ENCODE peak calls at places on chromosomes 4 and X, in five cellular contexts. One of them, this sample, is unnamed.

GRCh38 chr4:126268106-126268505 is 953.4 kb downstream of the FAT4 start:
- DNase-seq in HEK293T: no peak
- DNase-seq in GM12878: no peak
- DNase-seq in H1: no peak
- DNase-seq in HepG2: no peak
- DNase-seq in this sample: no peak

GRCh38 chr4:52234539-52235174 is 183.6 kb downstream of the SPATA18 start:
- DNase-seq in HEK293T: peak; percentile 53
- DNase-seq in GM12878: no peak
- DNase-seq in H1: no peak
- DNase-seq in HepG2: peak; percentile 50
- DNase-seq in this sample: peak; percentile 8

GRCh38 chr4:186708554-186708953 is 15.1 kb downstream of the FAT1 start:
- DNase-seq in HEK293T: no peak
- DNase-seq in GM12878: no peak
- DNase-seq in H1: no peak
- DNase-seq in HepG2: no peak
- DNase-seq in this sample: no peak

GRCh38 chr4:38034986-38035882 is 75.0 kb downstream of the PTTG2 start:
- DNase-seq in HEK293T: peak; percentile 34
- DNase-seq in GM12878: no peak
- DNase-seq in H1: no peak
- DNase-seq in HepG2: peak; percentile 66
- DNase-seq in this sample: peak; percentile 33

GRCh38 chrX:69506617-69507499 is 2.7 kb downstream of the NALF2 start:
- DNase-seq in HEK293T: no peak
- DNase-seq in GM12878: no peak
- DNase-seq in H1: no peak
- DNase-seq in HepG2: no peak
- DNase-seq in this sample: no peak

GRCh38 chrX:122572461-122572860 is 611.6 kb upstream of the GRIA3 start:
- DNase-seq in HEK293T: no peak
- DNase-seq in GM12878: no peak
- DNase-seq in H1: no peak
- DNase-seq in HepG2: no peak
- DNase-seq in this sample: no peak

GRCh38 chr4:189414021-189414420 is 526.7 kb upstream of the FRG1 start:
- DNase-seq in HEK293T: no peak
- DNase-seq in GM12878: no peak
- DNase-seq in H1: no peak
- DNase-seq in HepG2: no peak
- DNase-seq in this sample: no peak

GRCh38 chr4:7432531-7433375 is 2.0 kb downstream of the PSAPL1 start:
- DNase-seq in HEK293T: no peak
- DNase-seq in GM12878: no peak
- DNase-seq in H1: no peak
- DNase-seq in HepG2: no peak
- DNase-seq in this sample: no peak

GRCh38 chr4:104967034-104967401 is 179.7 kb upstream of the TET2 start:
- DNase-seq in HEK293T: no peak
- DNase-seq in GM12878: no peak
- DNase-seq in H1: no peak
- DNase-seq in HepG2: no peak
- DNase-seq in this sample: no peak

GRCh38 chr4:1950369-1950768 is 58.4 kb downstream of the NELFA start:
- DNase-seq in HEK293T: no peak
- DNase-seq in GM12878: no peak
- DNase-seq in H1: no peak
- DNase-seq in HepG2: no peak
- DNase-seq in this sample: no peak
- TF ChIP-seq SUZ12 in HEK293T: no peak
- TF ChIP-seq SUZ12 in GM12878: no peak
- TF ChIP-seq SUZ12 in H1: no peak
- TF ChIP-seq SUZ12 in HepG2: no peak
- TF ChIP-seq SUZ12 in this sample: no peak

GRCh38 chr4:2076908-2077534 is 17.9 kb downstream of the NAT8L start:
- DNase-seq in HEK293T: no peak
- DNase-seq in GM12878: no peak
- DNase-seq in H1: no peak
- DNase-seq in HepG2: peak; percentile 74
- DNase-seq in this sample: no peak
- TF ChIP-seq SUZ12 in HEK293T: no peak
- TF ChIP-seq SUZ12 in GM12878: no peak
- TF ChIP-seq SUZ12 in H1: no peak
- TF ChIP-seq SUZ12 in HepG2: no peak
- TF ChIP-seq SUZ12 in this sample: no peak

GRCh38 chr4:68735106-68735505 is 64.7 kb upstream of the UGT2B15 start:
- DNase-seq in HEK293T: no peak
- DNase-seq in GM12878: no peak
- DNase-seq in H1: no peak
- DNase-seq in HepG2: no peak
- DNase-seq in this sample: no peak
- TF ChIP-seq SUZ12 in HEK293T: no peak
- TF ChIP-seq SUZ12 in GM12878: no peak
- TF ChIP-seq SUZ12 in H1: no peak
- TF ChIP-seq SUZ12 in HepG2: no peak
- TF ChIP-seq SUZ12 in this sample: no peak

GRCh38 chrX:1397441-1397840 is 5.5 kb upstream of the SLC25A6 start:
- DNase-seq in HEK293T: no peak
- DNase-seq in GM12878: no peak
- DNase-seq in H1: no peak
- DNase-seq in HepG2: no peak
- DNase-seq in this sample: no peak

GRCh38 chrX:1400049-1400448 is 8.1 kb upstream of the SLC25A6 start:
- DNase-seq in HEK293T: no peak
- DNase-seq in GM12878: no peak
- DNase-seq in H1: no peak
- DNase-seq in HepG2: no peak
- DNase-seq in this sample: no peak

GRCh38 chrX:1397001-1397400 is 5.1 kb upstream of the SLC25A6 start:
- DNase-seq in HEK293T: no peak
- DNase-seq in GM12878: no peak
- DNase-seq in H1: no peak
- DNase-seq in HepG2: no peak
- DNase-seq in this sample: no peak

GRCh38 chrX:1400731-1401471 is 9.0 kb upstream of the SLC25A6 start:
- DNase-seq in HEK293T: no peak
- DNase-seq in GM12878: no peak
- DNase-seq in H1: peak; percentile 91
- DNase-seq in HepG2: peak; percentile 83
- DNase-seq in this sample: peak; percentile 62

DNA sequence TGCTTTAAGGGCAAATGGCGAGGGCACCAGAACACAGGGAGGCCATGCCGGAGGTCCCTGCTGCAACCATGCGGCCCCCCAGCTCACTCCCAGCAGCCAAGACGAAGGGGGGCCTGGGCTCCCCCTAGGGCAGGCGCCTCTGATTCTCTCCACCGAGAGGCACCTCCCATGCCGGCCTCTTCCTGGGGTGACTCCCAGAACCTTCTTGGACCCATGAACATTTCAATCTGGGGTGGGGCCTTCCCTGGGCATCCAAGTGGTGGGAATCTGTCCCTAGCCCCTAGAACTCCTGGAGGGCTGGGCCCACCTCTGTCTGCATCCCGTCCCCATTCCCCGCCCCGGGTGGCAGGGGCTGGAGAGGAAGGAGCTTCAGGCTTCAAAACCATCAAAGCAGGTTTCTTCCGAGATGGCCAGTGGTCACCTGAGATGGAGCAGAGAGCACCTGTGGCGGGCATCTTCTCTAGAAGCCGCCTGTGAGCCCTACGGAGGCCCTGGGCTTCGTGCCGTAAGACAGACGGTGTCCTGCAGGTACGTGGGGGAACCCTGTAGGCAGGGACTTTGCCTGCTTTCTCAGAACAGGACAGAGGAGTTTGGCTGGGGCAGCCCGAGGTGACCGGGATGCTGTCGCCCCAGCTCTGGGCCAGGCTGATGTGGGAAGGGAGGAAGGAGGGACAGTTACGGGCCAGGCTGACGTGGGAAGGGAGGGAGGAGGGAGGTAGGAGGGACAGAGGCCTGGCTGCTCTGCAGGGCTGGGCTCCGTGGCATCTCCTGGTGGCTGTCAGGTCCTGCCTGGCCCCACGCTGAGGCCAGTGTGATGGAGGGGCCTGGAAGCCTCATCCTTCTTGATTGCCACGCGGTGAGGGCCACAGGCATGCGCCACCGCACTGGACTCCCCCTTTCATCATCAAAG is 6.8 kb upstream of the SLC25A6 start:
- DNase-seq in HEK293T: no peak
- DNase-seq in GM12878: no peak
- DNase-seq in H1: no peak
- DNase-seq in HepG2: no peak
- DNase-seq in this sample: no peak
- TF ChIP-seq SUZ12 in HEK293T: no peak
- TF ChIP-seq SUZ12 in GM12878: no peak
- TF ChIP-seq SUZ12 in H1: no peak
- TF ChIP-seq SUZ12 in HepG2: no peak
- TF ChIP-seq SUZ12 in this sample: no peak

GRCh38 chr4:113325876-113326615 is 276.6 kb downstream of the ANK2 start:
- DNase-seq in HEK293T: no peak
- DNase-seq in GM12878: no peak
- DNase-seq in H1: no peak
- DNase-seq in HepG2: no peak
- DNase-seq in this sample: no peak
- TF ChIP-seq SUZ12 in HEK293T: no peak
- TF ChIP-seq SUZ12 in GM12878: no peak
- TF ChIP-seq SUZ12 in H1: no peak
- TF ChIP-seq SUZ12 in HepG2: no peak
- TF ChIP-seq SUZ12 in this sample: no peak

GRCh38 chrX:138745215-138745614 is 33.7 kb upstream of the FGF13 start:
- DNase-seq in HEK293T: peak; percentile 56
- DNase-seq in GM12878: peak; percentile 8
- DNase-seq in H1: no peak
- DNase-seq in HepG2: peak; percentile 12
- DNase-seq in this sample: peak; percentile 28

DNA sequence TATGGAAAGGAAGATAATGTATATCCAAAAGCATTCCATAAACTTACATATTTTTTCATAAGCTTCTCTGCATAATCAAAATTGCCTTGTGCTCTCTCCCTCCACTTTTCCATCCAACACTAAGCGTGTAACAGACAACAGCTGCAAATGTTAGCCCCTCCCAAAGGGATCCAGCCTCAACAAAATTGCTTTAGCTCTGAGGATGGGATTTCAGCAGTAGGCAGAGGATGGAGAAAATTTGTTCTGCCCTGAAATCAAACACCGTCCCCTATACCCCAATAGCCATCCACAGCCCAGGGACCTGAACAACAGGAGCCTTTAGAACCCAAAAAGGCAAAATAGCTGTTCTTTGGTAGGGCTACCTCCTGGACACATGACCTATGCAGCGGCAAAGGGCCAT is 28.8 kb upstream of the FGF13 start:
- DNase-seq in HEK293T: no peak
- DNase-seq in GM12878: no peak
- DNase-seq in H1: no peak
- DNase-seq in HepG2: no peak
- DNase-seq in this sample: no peak
- TF ChIP-seq SUZ12 in HEK293T: no peak
- TF ChIP-seq SUZ12 in GM12878: no peak
- TF ChIP-seq SUZ12 in H1: no peak
- TF ChIP-seq SUZ12 in HepG2: no peak
- TF ChIP-seq SUZ12 in this sample: no peak

GRCh38 chr4:119025440-119025839 is 110.2 kb upstream of the MYOZ2 start:
- DNase-seq in HEK293T: no peak
- DNase-seq in GM12878: no peak
- DNase-seq in H1: no peak
- DNase-seq in HepG2: no peak
- DNase-seq in this sample: no peak
- TF ChIP-seq SUZ12 in HEK293T: no peak
- TF ChIP-seq SUZ12 in GM12878: no peak
- TF ChIP-seq SUZ12 in H1: no peak
- TF ChIP-seq SUZ12 in HepG2: no peak
- TF ChIP-seq SUZ12 in this sample: no peak

GRCh38 chr4:73891326-73891725 is 22.1 kb downstream of the CXCL1 start:
- DNase-seq in HEK293T: no peak
- DNase-seq in GM12878: no peak
- DNase-seq in H1: no peak
- DNase-seq in HepG2: no peak
- DNase-seq in this sample: no peak

GRCh38 chr4:73894021-73894420 is 24.8 kb downstream of the CXCL1 start:
- DNase-seq in HEK293T: no peak
- DNase-seq in GM12878: no peak
- DNase-seq in H1: no peak
- DNase-seq in HepG2: no peak
- DNase-seq in this sample: no peak

GRCh38 chr4:73895201-73896177 is 26.3 kb downstream of the CXCL1 start:
- DNase-seq in HEK293T: no peak
- DNase-seq in GM12878: no peak
- DNase-seq in H1: no peak
- DNase-seq in HepG2: no peak
- DNase-seq in this sample: no peak

GRCh38 chr4:73892966-73893365 is 23.8 kb downstream of the CXCL1 start:
- DNase-seq in HEK293T: no peak
- DNase-seq in GM12878: no peak
- DNase-seq in H1: no peak
- DNase-seq in HepG2: no peak
- DNase-seq in this sample: no peak

GRCh38 chr4:73891739-73892405 is 22.7 kb downstream of the CXCL1 start:
- DNase-seq in HEK293T: no peak
- DNase-seq in GM12878: no peak
- DNase-seq in H1: no peak
- DNase-seq in HepG2: no peak
- DNase-seq in this sample: no peak
- TF ChIP-seq SUZ12 in HEK293T: no peak
- TF ChIP-seq SUZ12 in GM12878: no peak
- TF ChIP-seq SUZ12 in H1: no peak
- TF ChIP-seq SUZ12 in HepG2: no peak
- TF ChIP-seq SUZ12 in this sample: no peak

DNA sequence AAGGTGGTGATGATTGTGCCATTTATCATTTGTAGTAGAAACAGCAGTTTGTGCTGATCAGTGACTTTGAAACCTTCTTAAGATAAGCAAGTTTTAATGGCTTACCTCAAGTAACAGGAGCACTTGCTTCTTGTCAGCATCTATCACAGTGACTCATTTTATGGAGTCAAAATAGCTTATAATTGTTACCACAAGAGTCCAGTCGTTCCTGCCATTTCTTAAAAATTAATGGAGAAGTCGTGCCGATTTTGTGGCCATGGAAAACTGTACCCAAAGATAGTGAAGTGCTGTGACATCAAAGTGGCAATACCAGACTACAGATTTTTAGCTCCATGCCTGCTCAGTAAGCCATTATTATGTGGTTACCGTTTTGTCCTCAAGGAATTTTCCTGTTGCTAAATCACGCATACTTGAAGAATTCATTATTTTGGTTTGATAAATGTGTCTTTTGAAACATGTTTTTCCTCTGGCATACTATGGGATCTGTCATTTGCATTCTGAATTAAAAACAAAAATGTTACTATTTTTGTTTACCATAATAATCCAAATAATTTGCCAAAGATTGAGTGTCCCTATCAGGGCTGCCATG is 129.9 kb downstream of the CBR4 start:
- DNase-seq in HEK293T: no peak
- DNase-seq in GM12878: no peak
- DNase-seq in H1: no peak
- DNase-seq in HepG2: no peak
- DNase-seq in this sample: no peak
- TF ChIP-seq SUZ12 in HEK293T: no peak
- TF ChIP-seq SUZ12 in GM12878: no peak
- TF ChIP-seq SUZ12 in H1: no peak
- TF ChIP-seq SUZ12 in HepG2: no peak
- TF ChIP-seq SUZ12 in this sample: no peak